ENCODE peak calls at places on chromosomes 3 and 15, in six cellular contexts. P, Z, Q, G, V and S are unnamed samples.

GRCh38 chr3:134029734-134030381 is at the start of gene SLCO2A1:
- DNase-seq in G (peak), Q (no peak), P (no peak), V (no peak), Z (no peak), S (no peak)

GRCh38 chr3:194046995-194047681 is 88.8 kb upstream of the HES1 start:
- DNase-seq in Z (peak), P (peak), G (peak), Q (peak), V (no peak), S (no peak)

GRCh38 chr15:71505962-71506361 is 304.4 kb upstream of the NR2E3 start:
- DNase-seq in V (no peak), Q (no peak), G (no peak), Z (no peak), P (no peak), S (no peak)

GRCh38 chr15:57355259-57355658 is 21.0 kb upstream of the CGNL1 start:
- DNase-seq in G (no peak), P (no peak), Z (no peak), Q (no peak), V (no peak), S (no peak)

GRCh38 chr15:90064931-90065681 is 37.2 kb downstream of the IDH2 start:
- DNase-seq in Q (peak), Z (peak), V (no peak), P (peak), G (no peak), S (no peak)

GRCh38 chr3:184743248-184743647 is 31.4 kb upstream of the MAGEF1 start:
- DNase-seq in V (no peak), Q (no peak), Z (no peak), P (no peak), G (no peak), S (no peak)

GRCh38 chr15:60682115-60682514 is 203.2 kb upstream of the ICE2 start:
- DNase-seq in G (no peak), Q (no peak), Z (no peak), P (no peak), V (no peak), S (no peak)

GRCh38 chr15:99507732-99508571 is 57.8 kb upstream of the MEF2A start:
- DNase-seq in Q (peak), P (no peak), V (no peak), G (peak), Z (peak), S (peak)

GRCh38 chr15:66505430-66505811 is 295 bp downstream of the ZWILCH start:
- DNase-seq in G (peak), Q (no peak), V (no peak), P (no peak), Z (peak), S (no peak)

GRCh38 chr15:46277994-46278885 is 643.4 kb downstream of the SQOR start:
- DNase-seq in Q (no peak), Z (peak), P (no peak), V (no peak), G (peak), S (no peak)

GRCh38 chr15:71051539-71051938 is 63.7 kb upstream of the THSD4 start:
- DNase-seq in V (no peak), P (no peak), Z (peak), G (no peak), Q (no peak), S (no peak)

GRCh38 chr15:69612112-69612511 is 159.5 kb downstream of the RPLP1 start:
- DNase-seq in P (no peak), V (no peak), Q (no peak), Z (no peak), G (peak), S (no peak)

GRCh38 chr3:143060906-143061305 is 58.7 kb upstream of the CHST2 start:
- DNase-seq in Q (no peak), P (no peak), G (no peak), V (no peak), Z (no peak), S (no peak)

GRCh38 chr15:75753145-75753544 is 40.5 kb upstream of the CSPG4 start:
- DNase-seq in G (no peak), V (no peak), Z (no peak), Q (no peak), P (no peak), S (no peak)

GRCh38 chr15:85606721-85607120 is 188.0 kb downstream of the KLHL25 start:
- DNase-seq in G (no peak), Q (no peak), V (no peak), Z (no peak), P (no peak), S (no peak)

GRCh38 chr15:77409259-77410156 is 10.4 kb downstream of the PEAK1 start:
- DNase-seq in G (no peak), P (peak), V (peak), Z (peak), Q (no peak), S (peak)

GRCh38 chr15:64067564-64068030 is 21.3 kb upstream of the DAPK2 start:
- DNase-seq in Q (peak), V (peak), P (peak), G (peak), Z (peak), S (peak)

GRCh38 chr3:122635789-122636188 is 44.9 kb upstream of the PARP14 start:
- DNase-seq in P (no peak), Q (no peak), G (no peak), V (no peak), Z (no peak), S (no peak)

GRCh38 chr3:139468407-139468806 is 7.9 kb downstream of the RBP2 start:
- DNase-seq in P (no peak), Q (no peak), Z (no peak), V (no peak), G (peak), S (no peak)